ENCODE peak calls at places on chromosomes 11 and 22, in six cellular contexts. K, R, E, J, B and M are unnamed samples.

GRCh38 chr11:71086687-71087258 is 165.6 kb downstream of the SHANK2 start:
- DNase-seq in B (peak), K (no peak), E (peak), J (no peak), R (no peak), M (no peak)

GRCh38 chr11:61888043-61888442 is 3.3 kb downstream of the FADS3 start:
- DNase-seq in B (no peak), K (peak), E (peak), J (peak), R (peak), M (peak)

GRCh38 chr11:125214466-125215204 is 50.1 kb downstream of the PKNOX2 start:
- DNase-seq in B (peak), K (no peak), R (no peak), J (no peak), E (no peak), M (no peak)

GRCh38 chr11:102990145-102990544 is 34.6 kb upstream of the MMP13 start:
- DNase-seq in J (no peak), B (no peak), E (no peak), R (no peak), K (no peak), M (no peak)

GRCh38 chr11:15920856-15921629 is 435.3 kb downstream of the SOX6 start:
- DNase-seq in B (peak), J (no peak), K (no peak), E (no peak), R (no peak), M (no peak)

GRCh38 chr11:126354631-126355323 is 709 bp upstream of the ST3GAL4 start:
- DNase-seq in K (no peak), B (no peak), E (no peak), R (no peak), J (no peak), M (peak)

GRCh38 chr11:64360403-64360980 is 1.5 kb downstream of the RPS6KA4 start:
- DNase-seq in E (no peak), J (no peak), R (no peak), B (no peak), K (no peak), M (no peak)

GRCh38 chr11:1165256-1166041 is 7.7 kb downstream of the MUC5AC start:
- DNase-seq in E (no peak), R (no peak), K (peak), B (no peak), J (no peak), M (no peak)

GRCh38 chr11:133215529-133216230 is 316.6 kb downstream of the OPCML start:
- DNase-seq in J (no peak), K (no peak), B (no peak), E (no peak), R (no peak), M (no peak)

GRCh38 chr11:62710001-62710345 is 2.5 kb downstream of the GNG3 start:
- DNase-seq in R (peak), B (no peak), J (no peak), E (no peak), K (no peak), M (peak)

DNA sequence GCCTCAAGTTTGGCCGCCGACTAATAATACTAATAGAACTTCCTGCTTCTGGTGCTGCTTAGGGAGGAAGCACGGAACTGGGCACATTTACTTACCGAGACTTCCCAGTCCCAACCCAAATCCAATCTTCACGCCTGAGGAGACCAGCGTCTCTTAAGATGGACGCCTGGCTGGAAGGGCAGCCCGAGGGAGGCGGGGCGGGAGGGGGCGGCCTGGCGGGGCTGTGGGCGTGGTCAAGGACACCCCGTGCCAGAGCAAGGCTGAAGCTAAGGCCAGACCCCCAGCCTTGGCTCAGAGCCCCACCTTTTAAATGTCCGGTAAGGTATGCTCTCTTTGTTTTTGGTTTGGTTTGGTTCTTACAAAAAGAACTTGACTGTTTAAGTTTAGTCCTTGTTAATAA is at the start of gene GDPD4:
- DNase-seq in K (no peak), B (no peak), E (no peak), J (no peak), R (no peak), M (no peak)
- H3K4me3 ChIP-seq in K (no peak), B (no peak), E (no peak), J (no peak), R (no peak), M (no peak)

GRCh38 chr11:40125054-40125453 is 1334.4 kb downstream of the LRRC4C start:
- DNase-seq in B (no peak), E (no peak), K (no peak), R (no peak), J (no peak), M (no peak)
- TF ChIP-seq CTCF in B (no peak), E (no peak), K (no peak), R (no peak), J (peak), M (no peak)

GRCh38 chr11:20668410-20668809 is 976 bp upstream of the NELL1 start:
- DNase-seq in R (no peak), J (no peak), E (no peak), B (no peak), K (no peak), M (no peak)
- H3K4me3 ChIP-seq in R (no peak), J (no peak), E (no peak), B (no peak), K (no peak), M (no peak)

GRCh38 chr11:120210651-120211521 is at the start of gene OAF:
- DNase-seq in E (peak), K (peak), R (no peak), B (peak), J (peak), M (peak)
- TF ChIP-seq CTCF in E (peak), K (peak), R (no peak), B (no peak), J (peak), M (peak)

DNA sequence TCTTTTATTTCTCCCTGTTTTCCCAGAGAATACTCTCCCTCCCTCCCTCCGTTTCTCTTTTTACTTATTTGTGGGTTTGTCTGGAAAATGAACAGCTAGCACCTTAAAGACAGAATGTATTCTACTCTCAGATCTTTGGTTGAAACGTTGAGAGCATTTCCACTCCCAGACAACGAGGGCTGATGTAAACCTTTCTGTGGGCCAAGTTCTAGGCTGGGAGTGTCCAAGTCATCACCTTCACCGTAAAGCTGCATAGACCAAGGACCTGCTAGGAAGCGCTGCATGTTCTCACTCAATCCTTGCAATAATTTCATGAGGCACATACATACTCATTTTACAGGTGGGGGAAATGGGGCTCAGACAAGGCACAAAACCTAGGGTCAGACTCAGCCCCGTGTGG is 32.4 kb downstream of the MYH9 start:
- DNase-seq in J (no peak), B (no peak), E (no peak), K (no peak), R (no peak), M (no peak)
- H3K4me3 ChIP-seq in J (peak), B (no peak), E (no peak), K (no peak), R (peak), M (no peak)

GRCh38 chr11:72204865-72205264 is 11.7 kb upstream of the FOLR2 start:
- DNase-seq in R (no peak), J (no peak), K (no peak), E (no peak), B (no peak), M (no peak)

GRCh38 chr11:72203163-72203562 is 11.2 kb downstream of the FOLR1 start:
- DNase-seq in K (no peak), R (peak), E (no peak), J (no peak), B (no peak), M (no peak)

GRCh38 chr11:72208281-72208680 is 8.3 kb upstream of the FOLR2 start:
- DNase-seq in K (no peak), J (no peak), E (no peak), R (peak), B (no peak), M (no peak)

DNA sequence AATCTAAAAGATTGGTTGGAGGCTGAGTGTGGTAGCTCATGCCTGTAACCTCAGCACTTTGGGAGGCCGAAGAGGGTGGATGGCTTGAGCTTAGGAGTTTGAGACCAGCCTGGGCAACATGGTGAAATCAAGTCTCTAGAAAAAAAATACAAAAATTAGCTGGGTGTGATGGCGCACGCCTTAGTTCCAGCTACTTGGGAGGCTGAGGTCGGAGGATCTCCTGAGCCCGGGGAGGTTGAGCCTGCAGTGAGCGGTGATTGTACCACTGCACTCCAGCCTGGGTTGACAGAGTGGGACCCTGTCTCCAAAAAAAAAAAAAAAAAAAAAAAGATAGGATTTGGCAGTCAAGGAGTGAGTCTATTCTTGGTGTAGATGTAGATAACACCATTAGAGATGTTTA is 10.6 kb downstream of the FOLR1 start:
- DNase-seq in J (no peak), K (no peak), R (peak), E (no peak), B (no peak), M (no peak)
- TF ChIP-seq CTCF in J (no peak), K (no peak), R (no peak), E (no peak), B (no peak), M (no peak)

GRCh38 chr22:32020117-32020516 is 22.9 kb upstream of the SLC5A1 start:
- DNase-seq in B (no peak), J (no peak), R (no peak), K (no peak), E (peak), M (no peak)
- H3K4me3 ChIP-seq in B (no peak), J (no peak), R (no peak), K (no peak), E (no peak), M (no peak)

GRCh38 chr22:27794244-27794643 is 7.3 kb downstream of the MN1 start:
- DNase-seq in J (no peak), R (no peak), B (peak), E (no peak), K (no peak), M (no peak)
- TF ChIP-seq CTCF in J (no peak), R (no peak), B (no peak), E (peak), K (no peak), M (no peak)